ENCODE peak calls at places on chromosomes 3 and 15, in seven cellular contexts. V is astrocyte, M is Peyer's patch, C is lower lobe of right lung, S is kidney epithelial cell, N is uterus, O is adrenal gland. E is an unnamed sample.

GRCh38 chr15:89187301-89187700 is 34.1 kb downstream of the RLBP1 start:
- DNase-seq in V (no peak), M (no peak), C (no peak), S (no peak), N (no peak), O (no peak), E (no peak)

GRCh38 chr3:140384028-140384771 is 293.7 kb upstream of the TRIM42 start:
- DNase-seq in V (no peak), M (no peak), C (no peak), S (no peak), N (no peak), O (peak; percentile 67), E (no peak)

GRCh38 chr3:156216852-156217251 is 96.5 kb downstream of the KCNAB1 start:
- DNase-seq in V (no peak), M (no peak), C (no peak), S (no peak), N (no peak), O (no peak), E (no peak)

GRCh38 chr3:99817047-99817436 is 620 bp upstream of the CMSS1 start:
- DNase-seq in V (no peak), M (peak; percentile 46), C (no peak), S (no peak), N (no peak), O (no peak), E (no peak)

GRCh38 chr3:3605181-3605580 is 194.1 kb upstream of the LRRN1 start:
- DNase-seq in V (peak; percentile 70), M (no peak), C (no peak), S (no peak), N (no peak), O (no peak), E (no peak)

GRCh38 chr15:41387646-41388045 is 14.7 kb downstream of the NDUFAF1 start:
- DNase-seq in V (no peak), M (no peak), C (no peak), S (no peak), N (no peak), O (no peak), E (no peak)

GRCh38 chr3:131705558-131706051 is 202.8 kb upstream of the MRPL3 start:
- DNase-seq in V (peak; percentile 68), M (no peak), C (no peak), S (peak; percentile 42), N (no peak), O (no peak), E (no peak)

GRCh38 chr3:169161011-169161410 is 502.5 kb downstream of the MECOM start:
- DNase-seq in V (no peak), M (no peak), C (no peak), S (no peak), N (no peak), O (no peak), E (no peak)

GRCh38 chr3:128190501-128190900 is 37.2 kb downstream of the EEFSEC start:
- DNase-seq in V (peak; percentile 36), M (no peak), C (no peak), S (no peak), N (no peak), O (no peak), E (no peak)

GRCh38 chr3:127709320-127710060 is 36.7 kb downstream of the ABTB1 start:
- DNase-seq in V (no peak), M (peak; percentile 18), C (no peak), S (no peak), N (no peak), O (peak; percentile 22), E (no peak)

DNA sequence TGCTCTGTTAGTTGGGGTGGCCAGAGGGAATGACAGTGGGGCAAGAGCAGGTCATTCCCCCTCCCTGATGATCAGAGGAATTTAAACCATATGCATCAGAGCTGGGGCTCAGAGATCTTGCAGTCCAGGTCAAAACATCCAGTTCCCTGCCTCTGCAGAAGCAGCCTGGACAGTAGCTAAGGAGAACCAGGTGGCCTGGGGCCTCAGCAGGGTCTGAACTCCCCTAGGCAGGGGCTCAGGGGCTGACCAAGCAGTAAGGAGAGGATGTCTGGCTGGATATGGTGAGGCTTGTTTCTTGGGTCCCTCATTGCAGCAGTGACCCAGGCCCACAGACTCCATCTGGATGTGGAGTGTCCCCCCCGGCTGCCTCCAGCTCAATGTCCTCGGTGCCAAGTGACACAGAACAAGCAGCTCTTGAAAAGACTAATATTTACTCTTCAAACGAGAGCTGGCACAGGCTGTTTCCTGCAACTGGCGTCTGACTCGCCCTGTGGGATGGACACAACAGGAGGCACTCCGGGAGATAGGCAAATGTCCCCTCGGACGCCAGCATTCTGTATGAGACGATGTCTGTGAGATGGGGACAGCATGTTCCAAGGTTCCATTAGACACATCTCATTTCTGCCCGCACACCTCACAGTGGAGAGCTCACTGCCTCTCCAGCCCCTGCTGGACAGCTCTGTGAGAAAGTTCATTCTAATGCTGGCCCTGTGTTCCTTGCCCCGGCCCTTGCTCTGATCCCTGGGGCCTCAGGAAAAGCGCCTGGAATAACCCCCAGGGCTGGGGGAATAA is 37.1 kb downstream of the SEC22C start:
- DNase-seq in V (no peak), M (peak; percentile 64), C (peak; percentile 81), S (no peak), N (no peak), O (no peak), E (no peak)
- TF ChIP-seq CTCF in V (no peak), M (no peak), C (peak; percentile 38), S (no peak), N (no peak), O (no peak), E (peak; percentile 23)

DNA sequence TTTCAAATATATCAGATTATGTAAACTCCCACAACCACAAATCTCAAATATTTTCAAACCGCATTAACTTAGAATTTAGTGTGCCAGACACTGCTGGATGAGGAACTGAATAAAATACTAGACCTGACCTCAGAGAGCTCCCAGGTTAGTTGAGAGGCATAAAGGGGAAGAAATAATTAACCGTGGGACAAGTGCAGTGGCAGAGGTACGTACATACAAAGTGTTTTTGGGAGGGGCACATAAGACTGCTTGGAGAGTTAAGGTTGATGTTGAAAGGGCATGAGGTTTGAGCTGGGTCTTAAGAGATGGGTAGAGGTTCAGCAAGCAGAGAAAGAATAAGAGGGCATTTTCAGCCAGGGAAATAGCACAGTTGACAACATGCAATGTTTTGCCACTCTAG is 17.2 kb downstream of the THUMPD3 start:
- DNase-seq in V (no peak), M (no peak), C (no peak), S (no peak), N (no peak), O (no peak), E (no peak)
- H3K36me3 ChIP-seq in V (peaks cover 49% of the 10 kb centered on the region), M (no peaks in the 10 kb centered on the region), C (peaks cover 91% of the 10 kb centered on the region), S (no peaks in the 10 kb centered on the region), N (no peaks in the 10 kb centered on the region), O (no peaks in the 10 kb centered on the region), E (peaks cover 5% of the 10 kb centered on the region)

DNA sequence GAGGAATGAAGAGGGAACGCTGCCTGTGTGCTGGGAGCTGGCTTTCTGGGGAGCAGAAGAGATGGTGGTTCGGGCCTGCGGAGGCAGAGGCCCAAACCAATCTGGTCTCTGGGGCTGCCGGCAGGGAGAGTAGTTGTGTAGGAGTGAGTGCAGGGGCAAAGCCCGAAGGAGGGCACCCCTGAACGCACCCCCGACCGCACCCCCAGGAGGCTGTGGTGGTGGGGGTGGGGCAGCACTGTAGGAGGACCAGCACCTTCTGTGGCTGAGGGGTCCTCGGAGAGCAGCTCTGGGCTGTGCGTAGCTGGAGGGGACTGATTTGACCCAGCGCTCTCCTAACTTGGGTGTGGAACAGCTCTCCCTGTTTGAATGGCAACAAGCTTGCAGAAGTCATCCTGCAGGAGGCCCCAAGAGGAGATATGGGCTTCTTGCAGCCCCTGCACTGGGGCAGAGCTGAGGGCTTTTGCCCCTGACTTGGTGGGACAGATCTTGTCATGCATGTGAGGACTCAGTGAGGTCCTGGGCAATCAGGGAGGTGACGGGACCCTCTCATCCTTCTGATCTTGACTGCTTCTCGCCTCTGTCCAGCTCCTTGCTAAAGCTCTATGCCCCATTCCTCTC is 26.1 kb downstream of the C15orf39 start:
- DNase-seq in V (no peak), M (no peak), C (no peak), S (no peak), N (no peak), O (no peak), E (no peak)
- TF ChIP-seq CTCF in V (no peak), M (no peak), C (no peak), S (no peak), N (no peak), O (no peak), E (no peak)

DNA sequence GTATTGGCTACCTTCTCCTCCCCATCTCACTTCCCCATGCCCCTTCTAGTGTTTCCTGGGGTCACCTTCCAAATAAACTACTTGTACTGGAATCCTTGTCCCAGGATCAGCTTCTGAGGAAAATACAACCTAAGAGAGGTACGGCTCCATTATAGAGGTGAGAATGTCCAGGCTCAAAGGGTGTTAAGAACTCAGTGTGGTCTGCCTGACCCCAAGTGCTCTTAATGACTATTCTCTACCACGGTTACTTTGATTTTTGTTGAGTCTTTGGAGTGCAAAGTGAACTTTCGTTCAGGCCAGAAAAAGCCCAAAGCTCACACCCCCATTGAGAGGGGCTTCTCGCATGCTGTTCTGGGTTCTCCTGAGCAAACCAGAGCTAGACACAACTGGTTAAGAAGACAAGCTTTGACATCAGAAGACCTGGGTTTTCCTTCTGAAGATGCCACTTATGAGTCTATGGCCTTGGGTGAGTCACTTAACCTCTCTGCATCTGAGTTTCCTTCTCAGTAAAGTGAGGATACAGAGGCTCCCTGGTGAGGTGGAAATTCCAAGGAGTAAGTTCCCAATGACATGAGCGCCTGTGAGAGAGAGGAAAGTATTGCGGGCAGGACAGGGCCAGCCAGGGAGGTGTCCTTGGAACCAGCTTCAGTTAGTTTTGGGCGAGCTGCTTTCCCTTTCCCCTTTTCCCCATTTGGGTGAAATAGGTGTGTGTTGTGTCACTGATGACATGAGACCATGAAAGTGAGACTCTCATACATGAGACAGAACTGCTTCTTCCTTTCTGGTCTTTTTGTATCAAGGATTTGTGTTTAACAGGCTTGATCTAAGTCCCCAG is 475.0 kb upstream of the PROK2 start:
- DNase-seq in V (no peak), M (no peak), C (no peak), S (no peak), N (no peak), O (no peak), E (no peak)
- H3K36me3 ChIP-seq in V (no peaks in the 10 kb centered on the region), M (no peaks in the 10 kb centered on the region), C (no peaks in the 10 kb centered on the region), S (no peaks in the 10 kb centered on the region), N (no peaks in the 10 kb centered on the region), O (no peaks in the 10 kb centered on the region), E (no peaks in the 10 kb centered on the region)

GRCh38 chr3:181554233-181554765 is 157.4 kb upstream of the SOX2 start:
- DNase-seq in V (no peak), M (no peak), C (no peak), S (no peak), N (no peak), O (no peak), E (no peak)

GRCh38 chr3:181549266-181549665 is 162.5 kb upstream of the SOX2 start:
- DNase-seq in V (peak; percentile 82), M (no peak), C (no peak), S (no peak), N (no peak), O (no peak), E (no peak)
- TF ChIP-seq CTCF in V (no peak), M (no peak), C (no peak), S (no peak), N (no peak), O (no peak), E (no peak)

DNA sequence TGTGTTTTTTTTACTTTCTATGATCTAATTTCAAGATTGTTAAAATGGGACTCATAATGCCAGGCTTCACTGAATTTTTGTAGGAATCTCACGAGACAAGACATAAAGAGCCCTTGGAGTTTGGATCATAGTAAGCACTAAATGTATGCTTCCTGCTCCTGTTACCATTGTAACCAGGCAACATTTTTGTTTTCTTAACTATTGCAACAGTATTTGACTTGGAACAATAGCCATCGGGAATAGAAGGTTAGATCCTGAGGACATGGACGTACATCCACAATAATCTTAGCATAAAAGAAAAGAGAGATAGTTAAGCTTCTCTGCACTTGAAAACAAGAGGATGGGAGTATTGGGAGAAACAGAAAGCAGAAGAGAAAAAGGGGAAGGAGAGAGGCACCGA is 131.3 kb downstream of the TMCO5A start:
- DNase-seq in V (no peak), M (no peak), C (no peak), S (no peak), N (no peak), O (no peak), E (no peak)
- H3K36me3 ChIP-seq in V (no peaks in the 10 kb centered on the region), M (no peaks in the 10 kb centered on the region), C (no peaks in the 10 kb centered on the region), S (no peaks in the 10 kb centered on the region), N (no peaks in the 10 kb centered on the region), O (no peaks in the 10 kb centered on the region), E (no peaks in the 10 kb centered on the region)

E was measured in BJ.